ENCODE peak calls at places on chromosomes 16 and 17, in ten cellular contexts. E, Q, F, U, G, W, Z, D, O and V are unnamed samples. For H3K4me1, the result is how much of the 10 kb centered on the place peaks cover.

GRCh38 chr16:30948956-30949654 is at the start of gene ORAI3:
- DNase-seq in G (peak), Z (peak), W (peak), E (peak), O (peak), Q (no peak), D (peak), U (peak), F (peak), V (peak)

GRCh38 chr16:1279945-1280589 is 24.2 kb downstream of the TPSD1 start:
- DNase-seq in E (no peak), W (no peak), Q (no peak), F (no peak), O (no peak), U (no peak), D (no peak), Z (no peak), G (no peak), V (no peak)

GRCh38 chr17:57075785-57076184 is 9.3 kb upstream of the AKAP1 start:
- DNase-seq in U (no peak), O (no peak), E (no peak), Z (no peak), G (no peak), F (no peak), Q (no peak), D (no peak), W (no peak), V (no peak)

GRCh38 chr16:48546774-48547173 is 63.2 kb downstream of the N4BP1 start:
- DNase-seq in Z (no peak), F (no peak), W (no peak), Q (no peak), O (no peak), U (no peak), G (no peak), E (no peak), D (no peak), V (no peak)

GRCh38 chr16:4270091-4270490 is 2.7 kb downstream of the TFAP4 start:
- DNase-seq in F (no peak), U (no peak), W (no peak), Z (no peak), O (no peak), G (no peak), E (no peak), D (no peak), Q (no peak), V (no peak)

GRCh38 chr16:53881371-53881770 is 177.4 kb downstream of the FTO start:
- DNase-seq in D (peak), F (no peak), O (no peak), G (peak), Q (no peak), Z (no peak), W (peak), E (peak), U (no peak), V (no peak)

GRCh38 chr17:83176272-83176955 is 97.0 kb downstream of the METRNL start:
- DNase-seq in Z (no peak), W (no peak), G (no peak), U (no peak), O (no peak), F (no peak), D (no peak), E (no peak), Q (no peak), V (no peak)

GRCh38 chr17:40648326-40648968 is 829 bp upstream of the SMARCE1 start:
- DNase-seq in Z (no peak), G (no peak), O (peak), U (peak), E (no peak), Q (no peak), D (peak), W (peak), F (no peak), V (no peak)

GRCh38 chr17:27466748-27467375 is 10.6 kb downstream of the KSR1 start:
- DNase-seq in D (no peak), Q (no peak), F (no peak), Z (no peak), W (no peak), E (no peak), O (no peak), G (no peak), U (no peak), V (no peak)

GRCh38 chr17:57783338-57783742 is 38.2 kb upstream of the CCDC182 start:
- DNase-seq in Z (peak), F (peak), O (peak), Q (no peak), D (peak), U (peak), W (peak), E (peak), G (peak), V (no peak)

GRCh38 chr17:36149296-36149820 is 27.1 kb downstream of the TBC1D3B start:
- DNase-seq in Z (no peak), F (peak), D (peak), W (peak), U (peak), Q (peak), G (peak), O (peak), E (peak), V (no peak)

GRCh38 chr16:65070831-65071230 is 51.0 kb downstream of the CDH11 start:
- DNase-seq in G (peak), Q (peak), Z (peak), D (peak), W (peak), O (peak), F (peak), E (peak), U (peak), V (no peak)

GRCh38 chr16:12168054-12169018 is 191.8 kb downstream of the SNX29 start:
- DNase-seq in Q (no peak), W (no peak), F (no peak), U (no peak), Z (no peak), G (no peak), E (peak), O (no peak), D (peak), V (no peak)

GRCh38 chr16:88453621-88454314 is 688 bp downstream of the ZFPM1 start:
- DNase-seq in Q (no peak), F (no peak), G (peak), Z (no peak), U (no peak), D (no peak), W (no peak), E (peak), O (no peak), V (no peak)

GRCh38 chr16:28925386-28926228 is 569 bp upstream of the RABEP2 start:
- DNase-seq in F (peak), Z (no peak), D (peak), Q (peak), W (peak), G (peak), U (peak), E (peak), O (peak), V (peak)

DNA sequence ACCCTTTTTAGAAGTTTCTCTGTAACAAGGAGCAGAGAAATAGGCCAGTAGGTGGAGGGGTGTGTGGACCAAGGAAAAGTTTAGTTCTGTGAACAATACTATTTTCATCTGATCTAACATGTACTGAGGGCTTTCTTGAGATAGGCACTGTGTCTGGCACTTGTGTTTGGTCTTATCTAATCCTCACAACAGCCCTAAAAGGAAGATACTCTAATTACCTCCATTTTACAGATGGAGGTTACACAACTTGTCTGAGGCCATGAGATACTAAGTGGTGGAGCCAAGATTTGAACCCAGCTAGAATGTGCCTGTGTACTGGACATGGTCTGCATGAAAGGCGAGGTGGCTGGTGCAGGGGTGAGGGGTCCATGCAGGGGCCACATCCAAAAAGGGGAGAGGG is 4.5 kb downstream of the TNFSF12 start:
- DNase-seq in E (no peak), Z (no peak), F (no peak), W (no peak), D (no peak), G (no peak), O (no peak), Q (no peak), U (no peak), V (no peak)
- H3K4me1 ChIP-seq in E (under half), Z (under half), F (under half), W (under half), D (under half), G (under half), O (under half), Q (under half), U (under half), V (under half)

DNA sequence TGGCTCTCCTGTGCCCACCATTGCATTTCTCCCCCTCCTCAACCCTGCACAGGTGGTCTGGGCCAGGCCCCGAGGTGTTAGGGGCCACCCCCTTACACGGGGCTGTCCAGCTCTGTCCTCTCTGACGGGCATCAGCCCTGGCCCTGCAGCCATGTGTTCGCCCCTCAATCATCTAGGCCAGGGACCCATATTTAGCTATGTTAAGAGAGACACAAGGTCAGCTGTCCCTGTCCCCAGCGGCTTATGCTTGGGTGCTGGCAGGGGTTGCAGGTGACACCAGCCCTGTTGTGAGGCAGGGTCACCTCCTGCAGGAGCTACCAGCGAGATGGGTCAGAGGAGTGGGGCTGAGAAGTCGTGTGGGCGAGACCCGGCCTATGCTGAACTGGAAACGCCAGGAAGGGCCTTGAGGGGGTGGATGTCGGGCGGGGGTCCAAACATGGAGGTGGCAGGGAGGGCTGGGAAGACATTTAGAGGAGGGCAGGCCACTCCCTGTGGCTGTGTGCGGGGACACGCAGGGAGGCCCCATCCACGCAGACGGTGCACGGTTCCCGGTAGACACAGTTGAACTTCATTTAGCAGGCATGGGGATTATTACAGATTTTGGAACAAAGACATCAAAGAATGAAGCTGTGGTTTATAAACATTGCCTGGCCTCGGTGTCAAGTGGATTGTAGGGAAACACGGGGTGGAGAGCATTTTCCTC is 133.2 kb upstream of the CHMP6 start:
- DNase-seq in E (no peak), U (no peak), Z (no peak), D (peak), O (no peak), G (no peak), Q (no peak), F (no peak), W (peak), V (no peak)
- H3K4me1 ChIP-seq in E (half or more), U (under half), Z (under half), D (under half), O (under half), G (half or more), Q (under half), F (under half), W (under half), V (under half)

GRCh38 chr17:81020767-81021497 is 14.0 kb upstream of the BAIAP2 start:
- DNase-seq in Q (no peak), U (peak), W (peak), Z (no peak), D (peak), O (no peak), E (no peak), G (no peak), F (peak), V (no peak)
- H3K4me1 ChIP-seq in Q (under half), U (under half), W (under half), Z (under half), D (under half), O (under half), E (under half), G (under half), F (under half), V (half or more)

DNA sequence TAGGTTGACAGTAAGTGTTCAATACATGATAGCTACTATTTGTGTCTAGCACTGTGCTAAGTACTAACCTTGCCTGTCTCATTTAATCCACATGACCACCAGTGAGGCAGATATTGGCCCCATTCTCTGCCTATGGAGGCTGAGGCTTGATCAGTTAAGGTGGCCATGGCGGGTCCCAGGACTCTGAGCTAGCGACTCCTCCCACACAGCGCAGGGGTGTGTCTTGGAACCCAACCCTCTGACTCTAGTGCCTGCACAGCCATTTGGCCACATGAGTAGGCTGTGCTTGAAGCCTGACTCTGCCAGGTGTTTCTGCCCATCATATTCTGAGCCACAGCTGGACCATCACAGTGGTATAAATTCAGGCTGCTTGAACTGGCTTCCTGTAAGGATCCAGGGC is 6.4 kb downstream of the NHERF1 start:
- DNase-seq in E (no peak), Z (no peak), O (no peak), Q (no peak), U (no peak), G (no peak), F (no peak), D (no peak), W (no peak), V (no peak)
- H3K4me1 ChIP-seq in E (half or more), Z (under half), O (under half), Q (under half), U (under half), G (under half), F (under half), D (under half), W (under half), V (half or more)